ENCODE peak calls at places on chromosome 5, in six cellular contexts. V is NT2/D1, S is psoas muscle, Y is mucosa of descending colon, I is right cardiac atrium, W is pancreas. B is an unnamed sample.
A peak's percentile ranks its signal among the peaks of the same experiment; 100 is the strongest.

GRCh38 chr5:177249761-177250537 is 53.6 kb downstream of the RAB24 start:
- DNase-seq in I (no peak), S (no peak), V (no peak), W (no peak), Y (no peak), B (no peak)

GRCh38 chr5:129664336-129664937 is 83.5 kb upstream of the MINAR2 start:
- DNase-seq in Y (peak; percentile 81), V (peak; percentile 23), W (peak; percentile 17), I (peak; percentile 33), S (no peak), B (no peak)

GRCh38 chr5:39283231-39283818 is 64.0 kb upstream of the FYB1 start:
- DNase-seq in I (no peak), V (peak; percentile 25), S (no peak), Y (peak; percentile 82), W (peak; percentile 25), B (no peak)

GRCh38 chr5:66660401-66660800 is 64.2 kb downstream of the MAST4 start:
- DNase-seq in Y (no peak), V (no peak), I (no peak), S (no peak), W (no peak), B (no peak)

GRCh38 chr5:74538206-74538661 is 102.3 kb downstream of the ENC1 start:
- DNase-seq in I (peak; percentile 74), W (peak; percentile 4), S (peak; percentile 54), V (no peak), Y (peak; percentile 14), B (peak; percentile 54)

GRCh38 chr5:132489871-132490483 is 596 bp downstream of the IRF1 start:
- DNase-seq in S (peak; percentile 64), V (no peak), I (peak; percentile 69), Y (peak; percentile 64), W (peak; percentile 57), B (peak; percentile 70)

GRCh38 chr5:142491260-142491659 is 166.4 kb upstream of the SPRY4 start:
- DNase-seq in S (no peak), W (no peak), V (no peak), Y (no peak), I (no peak), B (no peak)

GRCh38 chr5:136006767-136007251 is 22.0 kb upstream of the TGFBI start:
- DNase-seq in Y (no peak), I (no peak), V (no peak), S (no peak), W (no peak), B (no peak)

GRCh38 chr5:96584712-96585111 is 77.5 kb upstream of the CAST start:
- DNase-seq in W (no peak), I (no peak), V (no peak), S (no peak), Y (no peak), B (no peak)

GRCh38 chr5:38515648-38516047 is 40.8 kb downstream of the LIFR start:
- DNase-seq in Y (no peak), W (no peak), V (no peak), I (no peak), S (no peak), B (no peak)

GRCh38 chr5:88847410-88847809 is 35.6 kb downstream of the MEF2C start:
- DNase-seq in V (no peak), S (no peak), W (no peak), Y (no peak), I (no peak), B (no peak)

GRCh38 chr5:148035676-148036075 is 28.1 kb upstream of the SPINK5 start:
- DNase-seq in W (no peak), I (no peak), S (no peak), V (no peak), Y (no peak), B (no peak)

GRCh38 chr5:131268758-131269370 is 5.0 kb downstream of the CDC42SE2 start:
- DNase-seq in Y (no peak), S (no peak), I (no peak), V (no peak), W (no peak), B (no peak)

GRCh38 chr5:180367300-180367699 is 14.2 kb upstream of the GFPT2 start:
- DNase-seq in W (no peak), S (no peak), I (no peak), V (no peak), Y (no peak), B (no peak)

GRCh38 chr5:97266576-97266975 is 83.5 kb upstream of the RIOK2 start:
- DNase-seq in W (no peak), Y (peak; percentile 8), S (peak; percentile 42), V (no peak), I (peak; percentile 77), B (no peak)

GRCh38 chr5:77396017-77396416 is 96.1 kb downstream of the WDR41 start:
- DNase-seq in I (no peak), V (no peak), S (no peak), Y (no peak), W (no peak), B (no peak)

GRCh38 chr5:132388244-132389050 is 18.9 kb downstream of the SLC22A5 start:
- DNase-seq in S (no peak), I (peak; percentile 37), Y (peak; percentile 40), V (no peak), W (no peak), B (no peak)

GRCh38 chr5:115100556-115100955 is 69.2 kb downstream of the TRIM36 start:
- DNase-seq in I (no peak), Y (peak; percentile 44), S (no peak), W (no peak), V (no peak), B (no peak)

GRCh38 chr5:150129813-150130492 is 25.7 kb downstream of the PDGFRB start:
- DNase-seq in W (peak; percentile 59), S (peak; percentile 76), Y (peak; percentile 83), V (no peak), I (peak; percentile 77), B (peak; percentile 75)

GRCh38 chr5:138180183-138180782 is 1.4 kb downstream of the KIF20A start:
- DNase-seq in I (no peak), S (no peak), Y (peak; percentile 6), V (no peak), W (no peak), B (no peak)

GRCh38 chr5:140345919-140346347 is 470 bp downstream of the HBEGF start:
- DNase-seq in I (peak; percentile 76), S (peak; percentile 79), W (peak; percentile 49), V (no peak), Y (peak; percentile 58), B (peak; percentile 69)

GRCh38 chr5:116650544-116650943 is 75.9 kb upstream of the SEMA6A start:
- DNase-seq in W (no peak), Y (no peak), V (no peak), S (peak; percentile 26), I (no peak), B (no peak)

GRCh38 chr5:125798311-125798710 is 624.9 kb upstream of the GRAMD2B start:
- DNase-seq in S (no peak), Y (peak; percentile 14), W (no peak), I (no peak), V (no peak), B (no peak)

GRCh38 chr5:173672891-173673290 is 56.4 kb upstream of the BOD1 start:
- DNase-seq in V (no peak), W (no peak), Y (no peak), S (no peak), I (no peak), B (no peak)

GRCh38 chr5:173670791-173671120 is 54.3 kb upstream of the BOD1 start:
- DNase-seq in Y (no peak), W (no peak), V (no peak), S (no peak), I (peak; percentile 33), B (no peak)

GRCh38 chr5:173671121-173671949 is 54.9 kb upstream of the BOD1 start:
- DNase-seq in Y (no peak), V (no peak), S (peak; percentile 84), I (peak; percentile 69), W (no peak), B (no peak)

GRCh38 chr5:173675287-173675996 is 59.0 kb upstream of the BOD1 start:
- DNase-seq in V (no peak), W (no peak), I (no peak), Y (no peak), S (no peak), B (no peak)

GRCh38 chr5:173673295-173674170 is 57.1 kb upstream of the BOD1 start:
- DNase-seq in V (no peak), I (no peak), W (no peak), Y (no peak), S (no peak), B (no peak)
- H3K4me3 ChIP-seq in V (no peak overlapping the region), I (no peak overlapping the region), W (no peak overlapping the region), Y (no peak overlapping the region), S (peak overlapping the region; percentile 15), B (no peak overlapping the region)

GRCh38 chr5:111237470-111237869 is 13.3 kb downstream of the CAMK4 start:
- DNase-seq in W (no peak), V (no peak), Y (no peak), I (no peak), S (no peak), B (no peak)
- H3K4me3 ChIP-seq in W (no peak overlapping the region), V (no peak overlapping the region), Y (no peak overlapping the region), I (no peak overlapping the region), S (no peak overlapping the region), B (no peak overlapping the region)

GRCh38 chr5:42950091-42950465 is 90.0 kb downstream of the ANXA2R start:
- DNase-seq in I (no peak), V (no peak), Y (no peak), S (no peak), W (no peak), B (no peak)

GRCh38 chr5:42950466-42951168 is 89.5 kb downstream of the ANXA2R start:
- DNase-seq in W (peak; percentile 42), Y (peak; percentile 81), S (peak; percentile 68), I (peak; percentile 77), V (peak; percentile 48), B (no peak)

GRCh38 chr5:42951169-42951846 is 88.8 kb downstream of the ANXA2R start:
- DNase-seq in V (no peak), S (peak; percentile 50), Y (peak; percentile 48), W (no peak), I (peak; percentile 49), B (peak; percentile 87)

GRCh38 chr5:42948961-42949347 is 91.2 kb downstream of the ANXA2R start:
- DNase-seq in Y (no peak), S (no peak), W (no peak), I (no peak), V (no peak), B (no peak)

DNA sequence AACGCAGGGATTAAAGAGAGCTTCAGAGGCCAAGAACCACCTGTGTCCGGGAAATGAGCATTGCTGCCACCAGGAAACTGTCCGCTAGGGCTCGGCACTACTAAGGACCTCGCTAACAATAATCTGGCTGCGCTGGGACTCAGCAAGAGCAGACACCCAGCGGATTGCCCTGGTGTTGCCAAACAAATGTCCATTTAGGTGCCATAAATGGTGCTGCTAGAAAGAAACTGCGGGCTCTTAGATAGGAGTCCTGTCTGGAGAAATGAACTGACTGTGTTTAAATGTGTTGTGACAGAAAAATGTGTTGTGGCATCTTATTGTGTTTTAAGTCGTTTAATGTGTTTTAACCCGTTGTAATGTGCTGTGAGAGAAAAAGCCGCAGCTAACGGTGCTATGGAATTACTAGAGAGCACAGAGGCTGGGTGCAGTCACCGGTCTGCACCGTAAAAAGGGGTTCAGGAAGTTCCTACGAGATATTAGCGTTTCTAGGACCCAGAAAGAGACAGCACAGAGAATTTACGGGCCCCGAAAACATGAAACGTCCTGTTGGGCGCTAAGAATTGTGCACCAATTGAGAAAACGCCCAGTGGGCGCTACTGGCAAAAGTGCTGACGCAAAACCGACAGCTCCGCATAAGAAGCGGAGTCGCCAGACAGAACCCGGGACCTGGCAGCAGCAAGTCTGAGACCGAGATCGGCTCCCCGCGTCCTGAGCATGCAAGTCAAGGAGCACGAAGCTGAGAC is 90.6 kb downstream of the ANXA2R start:
- DNase-seq in Y (peak; percentile 65), V (no peak), W (no peak), I (peak; percentile 57), S (peak; percentile 51), B (peak; percentile 75)
- H3K4me3 ChIP-seq in Y (no peak overlapping the region), V (no peak overlapping the region), W (no peak overlapping the region), I (peak overlapping the region; percentile 55), S (peak overlapping the region; percentile 75), B (peak overlapping the region; percentile 50)

GRCh38 chr5:72295539-72295938 is 24.5 kb downstream of the MRPS27 start:
- DNase-seq in Y (no peak), V (no peak), I (no peak), S (no peak), W (no peak), B (no peak)
- H3K4me3 ChIP-seq in Y (no peak overlapping the region), V (no peak overlapping the region), I (no peak overlapping the region), S (no peak overlapping the region), W (no peak overlapping the region), B (no peak overlapping the region)